ENCODE peak calls at places on chromosomes 1 and 21, in five cellular contexts. One of them, this sample, is unnamed.

GRCh38 chr1:55679971-55680370 is 464.8 kb upstream of the USP24 start:
- DNase-seq in astrocyte of the spinal cord: peak
- DNase-seq in IMR-90: peak
- DNase-seq in fibroblast of villous mesenchyme: peak
- DNase-seq in AG04450: peak
- DNase-seq in this sample: peak

GRCh38 chr1:6365047-6365446 is 28.5 kb downstream of the ACOT7 start:
- DNase-seq in IMR-90: no peak
- DNase-seq in fibroblast of villous mesenchyme: peak
- DNase-seq in astrocyte of the spinal cord: no peak
- DNase-seq in AG04450: no peak
- DNase-seq in this sample: no peak

GRCh38 chr1:10378071-10378841 is 20.6 kb upstream of the PGD start:
- DNase-seq in AG04450: peak
- DNase-seq in IMR-90: peak
- DNase-seq in astrocyte of the spinal cord: peak
- DNase-seq in fibroblast of villous mesenchyme: peak
- DNase-seq in this sample: peak

GRCh38 chr1:9435854-9436253 is 103.4 kb upstream of the SLC25A33 start:
- DNase-seq in IMR-90: no peak
- DNase-seq in AG04450: no peak
- DNase-seq in fibroblast of villous mesenchyme: no peak
- DNase-seq in astrocyte of the spinal cord: no peak
- DNase-seq in this sample: no peak

GRCh38 chr1:19636065-19636464 is 8.0 kb upstream of the NBL1 start:
- DNase-seq in IMR-90: no peak
- DNase-seq in AG04450: no peak
- DNase-seq in fibroblast of villous mesenchyme: no peak
- DNase-seq in astrocyte of the spinal cord: no peak
- DNase-seq in this sample: no peak

GRCh38 chr21:34592120-34592561 is 22.8 kb downstream of the RCAN1 start:
- DNase-seq in AG04450: no peak
- DNase-seq in fibroblast of villous mesenchyme: peak
- DNase-seq in IMR-90: peak
- DNase-seq in astrocyte of the spinal cord: no peak
- DNase-seq in this sample: peak

GRCh38 chr1:21869620-21870121 is 57.6 kb downstream of the LDLRAD2 start:
- DNase-seq in IMR-90: peak
- DNase-seq in fibroblast of villous mesenchyme: peak
- DNase-seq in astrocyte of the spinal cord: peak
- DNase-seq in AG04450: peak
- DNase-seq in this sample: peak

GRCh38 chr21:41435728-41436127 is 9.7 kb downstream of the MX1 start:
- DNase-seq in IMR-90: no peak
- DNase-seq in AG04450: no peak
- DNase-seq in fibroblast of villous mesenchyme: no peak
- DNase-seq in astrocyte of the spinal cord: no peak
- DNase-seq in this sample: no peak

GRCh38 chr1:43522776-43523480 is 7.8 kb upstream of the PTPRF start:
- DNase-seq in fibroblast of villous mesenchyme: peak
- DNase-seq in astrocyte of the spinal cord: peak
- DNase-seq in IMR-90: peak
- DNase-seq in AG04450: peak
- DNase-seq in this sample: peak

GRCh38 chr1:231683439-231684165 is 57.0 kb downstream of the DISC1 start:
- DNase-seq in astrocyte of the spinal cord: peak
- DNase-seq in fibroblast of villous mesenchyme: no peak
- DNase-seq in AG04450: no peak
- DNase-seq in IMR-90: no peak
- DNase-seq in this sample: no peak

GRCh38 chr1:248884632-248885295 is 21.3 kb upstream of the PGBD2 start:
- DNase-seq in fibroblast of villous mesenchyme: no peak
- DNase-seq in astrocyte of the spinal cord: no peak
- DNase-seq in IMR-90: peak
- DNase-seq in AG04450: no peak
- DNase-seq in this sample: no peak

GRCh38 chr1:160094291-160094625 is 4.2 kb downstream of the IGSF8 start:
- DNase-seq in IMR-90: no peak
- DNase-seq in fibroblast of villous mesenchyme: no peak
- DNase-seq in AG04450: no peak
- DNase-seq in astrocyte of the spinal cord: no peak
- DNase-seq in this sample: no peak

GRCh38 chr1:206704239-206704638 is 19.5 kb downstream of the MAPKAPK2 start:
- DNase-seq in fibroblast of villous mesenchyme: no peak
- DNase-seq in IMR-90: no peak
- DNase-seq in AG04450: no peak
- DNase-seq in astrocyte of the spinal cord: no peak
- DNase-seq in this sample: no peak

GRCh38 chr1:149846600-149847466 is 52.5 kb upstream of the BOLA1 start:
- DNase-seq in astrocyte of the spinal cord: no peak
- DNase-seq in fibroblast of villous mesenchyme: no peak
- DNase-seq in IMR-90: no peak
- DNase-seq in AG04450: no peak
- DNase-seq in this sample: no peak

GRCh38 chr1:149849246-149849946 is 50.0 kb upstream of the BOLA1 start:
- DNase-seq in AG04450: no peak
- DNase-seq in astrocyte of the spinal cord: no peak
- DNase-seq in IMR-90: no peak
- DNase-seq in fibroblast of villous mesenchyme: no peak
- DNase-seq in this sample: no peak

GRCh38 chr1:149848340-149848771 is 51.0 kb upstream of the BOLA1 start:
- DNase-seq in AG04450: no peak
- DNase-seq in fibroblast of villous mesenchyme: no peak
- DNase-seq in IMR-90: no peak
- DNase-seq in astrocyte of the spinal cord: peak
- DNase-seq in this sample: no peak

GRCh38 chr1:149849947-149850360 is 49.4 kb upstream of the BOLA1 start:
- DNase-seq in astrocyte of the spinal cord: peak
- DNase-seq in fibroblast of villous mesenchyme: peak
- DNase-seq in AG04450: no peak
- DNase-seq in IMR-90: no peak
- DNase-seq in this sample: peak

GRCh38 chr1:149848811-149849210 is 50.6 kb upstream of the BOLA1 start:
- DNase-seq in astrocyte of the spinal cord: peak
- DNase-seq in AG04450: no peak
- DNase-seq in IMR-90: no peak
- DNase-seq in fibroblast of villous mesenchyme: peak
- DNase-seq in this sample: no peak
- H3K4me3 ChIP-seq in astrocyte of the spinal cord: peak
- H3K4me3 ChIP-seq in AG04450: peak
- H3K4me3 ChIP-seq in IMR-90: peak
- H3K4me3 ChIP-seq in fibroblast of villous mesenchyme: peak
- H3K4me3 ChIP-seq in this sample: peak

GRCh38 chr1:214648776-214649175 is 45.8 kb downstream of the CENPF start:
- DNase-seq in astrocyte of the spinal cord: no peak
- DNase-seq in AG04450: no peak
- DNase-seq in IMR-90: no peak
- DNase-seq in fibroblast of villous mesenchyme: no peak
- DNase-seq in this sample: no peak
- TF ChIP-seq CTCF in astrocyte of the spinal cord: no peak
- TF ChIP-seq CTCF in AG04450: no peak
- TF ChIP-seq CTCF in IMR-90: no peak
- TF ChIP-seq CTCF in fibroblast of villous mesenchyme: no peak
- TF ChIP-seq CTCF in this sample: no peak

DNA sequence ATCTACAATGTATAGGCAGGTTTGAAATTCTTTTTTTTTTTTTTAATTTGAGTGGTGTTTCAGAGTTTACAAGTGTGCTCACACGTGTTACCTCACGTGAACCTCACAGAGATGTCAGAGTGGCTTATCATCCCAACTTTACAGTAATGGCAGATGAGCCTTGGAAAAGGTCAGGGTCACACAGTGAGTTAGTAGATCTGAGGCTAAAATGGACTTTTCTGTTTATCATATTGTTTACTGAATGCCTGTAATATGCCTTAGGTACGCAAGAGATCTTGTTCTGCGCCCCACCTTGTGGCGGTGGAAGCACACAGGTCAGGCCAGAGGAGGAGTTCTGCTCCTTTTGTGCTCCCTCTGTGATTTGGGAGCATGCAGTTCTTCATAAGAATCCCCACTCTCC is 80.0 kb downstream of the DYRK1A start:
- DNase-seq in IMR-90: no peak
- DNase-seq in astrocyte of the spinal cord: no peak
- DNase-seq in fibroblast of villous mesenchyme: no peak
- DNase-seq in AG04450: no peak
- DNase-seq in this sample: no peak
- H3K4me3 ChIP-seq in IMR-90: no peak
- H3K4me3 ChIP-seq in astrocyte of the spinal cord: no peak
- H3K4me3 ChIP-seq in fibroblast of villous mesenchyme: no peak
- H3K4me3 ChIP-seq in AG04450: no peak
- H3K4me3 ChIP-seq in this sample: no peak

GRCh38 chr1:14982029-14982428 is 171.5 kb upstream of the TMEM51 start:
- DNase-seq in AG04450: no peak
- DNase-seq in fibroblast of villous mesenchyme: no peak
- DNase-seq in IMR-90: no peak
- DNase-seq in astrocyte of the spinal cord: no peak
- DNase-seq in this sample: no peak

GRCh38 chr1:14987829-14988603 is 165.5 kb upstream of the TMEM51 start:
- DNase-seq in fibroblast of villous mesenchyme: peak
- DNase-seq in AG04450: no peak
- DNase-seq in astrocyte of the spinal cord: no peak
- DNase-seq in IMR-90: no peak
- DNase-seq in this sample: peak

GRCh38 chr1:14988636-14989035 is 164.9 kb upstream of the TMEM51 start:
- DNase-seq in AG04450: no peak
- DNase-seq in fibroblast of villous mesenchyme: no peak
- DNase-seq in IMR-90: no peak
- DNase-seq in astrocyte of the spinal cord: no peak
- DNase-seq in this sample: no peak

GRCh38 chr1:14980801-14981200 is 172.7 kb upstream of the TMEM51 start:
- DNase-seq in fibroblast of villous mesenchyme: peak
- DNase-seq in IMR-90: peak
- DNase-seq in AG04450: no peak
- DNase-seq in astrocyte of the spinal cord: peak
- DNase-seq in this sample: peak

DNA sequence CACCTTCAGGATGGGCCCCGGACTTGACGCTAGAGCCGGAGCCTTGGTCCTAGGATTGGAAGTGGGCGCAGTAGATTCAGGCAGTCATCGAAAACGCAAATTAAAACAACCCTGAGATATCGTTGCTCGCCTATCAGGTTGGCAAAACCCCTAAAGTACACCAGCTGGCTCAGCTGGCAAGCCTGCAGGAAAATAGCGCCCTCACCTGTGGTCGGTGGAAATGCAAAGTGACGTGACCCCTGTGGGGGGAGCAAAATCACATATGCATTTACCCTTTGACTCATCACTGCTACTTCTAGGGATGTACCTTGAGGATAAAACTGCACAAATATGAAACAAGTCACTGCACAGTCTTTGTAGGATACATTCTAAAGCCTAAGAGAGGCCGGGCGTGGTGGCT is 170.3 kb upstream of the TMEM51 start:
- DNase-seq in IMR-90: no peak
- DNase-seq in fibroblast of villous mesenchyme: no peak
- DNase-seq in AG04450: no peak
- DNase-seq in astrocyte of the spinal cord: no peak
- DNase-seq in this sample: no peak
- TF ChIP-seq CTCF in IMR-90: no peak
- TF ChIP-seq CTCF in fibroblast of villous mesenchyme: no peak
- TF ChIP-seq CTCF in AG04450: no peak
- TF ChIP-seq CTCF in astrocyte of the spinal cord: no peak
- TF ChIP-seq CTCF in this sample: no peak

This sample was measured in fibroblast of the aortic adventitia.